ENCODE peak calls at places on chromosomes 3 and 15, in nine cellular contexts. One of them, this sample, is unnamed.
A peak's percentile ranks its signal among the peaks of the same experiment; 100 is the strongest.

GRCh38 chr15:78637776-78638435 is 3.1 kb downstream of the CHRNB4 start:
- DNase-seq in NB4: no peak
- DNase-seq in esophagus muscularis mucosa: no peak
- DNase-seq in stomach: no peak
- DNase-seq in lower leg skin: no peak
- DNase-seq in A549: no peak
- DNase-seq in body of pancreas: no peak
- DNase-seq in erythroblast: no peak
- DNase-seq in uterus: no peak
- DNase-seq in this sample: peak; percentile 10

GRCh38 chr3:59940690-59941089 is 890.9 kb upstream of the CFAP20DC start:
- DNase-seq in uterus: no peak
- DNase-seq in stomach: no peak
- DNase-seq in lower leg skin: no peak
- DNase-seq in erythroblast: no peak
- DNase-seq in NB4: no peak
- DNase-seq in esophagus muscularis mucosa: no peak
- DNase-seq in body of pancreas: no peak
- DNase-seq in A549: no peak
- DNase-seq in this sample: no peak

GRCh38 chr15:75058127-75058905 is 34.9 kb downstream of the PPCDC start:
- DNase-seq in uterus: no peak
- DNase-seq in lower leg skin: no peak
- DNase-seq in A549: no peak
- DNase-seq in NB4: peak; percentile 51
- DNase-seq in esophagus muscularis mucosa: no peak
- DNase-seq in body of pancreas: no peak
- DNase-seq in erythroblast: no peak
- DNase-seq in stomach: no peak
- DNase-seq in this sample: no peak

GRCh38 chr3:152156880-152157279 is 111.8 kb upstream of the MBNL1 start:
- DNase-seq in lower leg skin: no peak
- DNase-seq in NB4: no peak
- DNase-seq in stomach: no peak
- DNase-seq in esophagus muscularis mucosa: no peak
- DNase-seq in A549: no peak
- DNase-seq in uterus: no peak
- DNase-seq in erythroblast: no peak
- DNase-seq in body of pancreas: no peak
- DNase-seq in this sample: no peak

GRCh38 chr15:78992416-78993256 is 47.8 kb upstream of the CTSH start:
- DNase-seq in body of pancreas: no peak
- DNase-seq in A549: no peak
- DNase-seq in erythroblast: no peak
- DNase-seq in esophagus muscularis mucosa: no peak
- DNase-seq in NB4: no peak
- DNase-seq in uterus: no peak
- DNase-seq in stomach: no peak
- DNase-seq in lower leg skin: peak; percentile 54
- DNase-seq in this sample: no peak

GRCh38 chr3:23666818-23667217 is 138.9 kb upstream of the UBE2E1 start:
- DNase-seq in A549: no peak
- DNase-seq in esophagus muscularis mucosa: no peak
- DNase-seq in NB4: no peak
- DNase-seq in lower leg skin: no peak
- DNase-seq in body of pancreas: no peak
- DNase-seq in stomach: no peak
- DNase-seq in erythroblast: no peak
- DNase-seq in uterus: no peak
- DNase-seq in this sample: no peak

GRCh38 chr15:85878866-85879265 is 84.1 kb upstream of the KLHL25 start:
- DNase-seq in body of pancreas: no peak
- DNase-seq in uterus: no peak
- DNase-seq in NB4: no peak
- DNase-seq in A549: no peak
- DNase-seq in erythroblast: no peak
- DNase-seq in esophagus muscularis mucosa: no peak
- DNase-seq in stomach: no peak
- DNase-seq in lower leg skin: no peak
- DNase-seq in this sample: no peak

GRCh38 chr3:149377408-149378111 is at the start of gene TM4SF1:
- DNase-seq in NB4: no peak
- DNase-seq in lower leg skin: no peak
- DNase-seq in erythroblast: no peak
- DNase-seq in esophagus muscularis mucosa: no peak
- DNase-seq in A549: peak; percentile 87
- DNase-seq in body of pancreas: peak; percentile 89
- DNase-seq in stomach: peak; percentile 65
- DNase-seq in uterus: peak; percentile 41
- DNase-seq in this sample: peak; percentile 86

GRCh38 chr3:49133226-49133951 is 539 bp upstream of the LAMB2 start:
- DNase-seq in body of pancreas: peak; percentile 87
- DNase-seq in lower leg skin: peak; percentile 83
- DNase-seq in NB4: peak; percentile 42
- DNase-seq in A549: peak; percentile 91
- DNase-seq in esophagus muscularis mucosa: peak; percentile 94
- DNase-seq in erythroblast: peak; percentile 44
- DNase-seq in uterus: peak; percentile 87
- DNase-seq in stomach: peak; percentile 87
- DNase-seq in this sample: peak; percentile 84

GRCh38 chr15:65578904-65579728 is 31.8 kb downstream of the INTS14 start:
- DNase-seq in esophagus muscularis mucosa: no peak
- DNase-seq in A549: no peak
- DNase-seq in lower leg skin: no peak
- DNase-seq in uterus: no peak
- DNase-seq in stomach: no peak
- DNase-seq in body of pancreas: no peak
- DNase-seq in erythroblast: no peak
- DNase-seq in NB4: no peak
- DNase-seq in this sample: no peak

GRCh38 chr15:57533062-57533735 is 58.5 kb upstream of the MYZAP start:
- DNase-seq in esophagus muscularis mucosa: no peak
- DNase-seq in erythroblast: no peak
- DNase-seq in lower leg skin: no peak
- DNase-seq in NB4: no peak
- DNase-seq in body of pancreas: no peak
- DNase-seq in stomach: no peak
- DNase-seq in A549: no peak
- DNase-seq in uterus: no peak
- DNase-seq in this sample: no peak

DNA sequence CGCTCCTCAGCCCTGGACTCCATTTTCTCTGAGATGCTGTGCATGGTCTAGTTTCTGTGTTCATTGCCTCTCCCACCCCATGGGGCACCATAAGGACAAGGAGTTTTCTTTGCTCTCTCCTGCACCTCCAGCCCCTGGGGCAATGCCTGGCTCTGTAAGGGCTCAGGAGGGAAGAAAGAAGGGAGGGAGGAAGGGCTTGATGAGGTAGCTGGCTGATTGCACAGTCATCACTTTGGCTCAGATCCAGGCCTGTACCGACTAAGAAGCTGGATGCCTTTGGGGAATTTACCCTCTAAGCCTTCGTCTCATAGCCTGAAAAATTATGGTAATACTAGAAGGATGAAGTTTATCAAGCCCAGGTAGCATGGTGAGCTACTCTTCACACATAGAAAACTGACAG is 382.9 kb downstream of the GABRG3 start:
- DNase-seq in body of pancreas: no peak
- DNase-seq in NB4: no peak
- DNase-seq in A549: no peak
- DNase-seq in uterus: no peak
- DNase-seq in esophagus muscularis mucosa: no peak
- DNase-seq in erythroblast: no peak
- DNase-seq in lower leg skin: no peak
- DNase-seq in stomach: no peak
- DNase-seq in this sample: no peak
- TF ChIP-seq POLR2A in body of pancreas: no peak
- TF ChIP-seq POLR2A in NB4: no peak
- TF ChIP-seq POLR2A in A549: no peak
- TF ChIP-seq POLR2A in uterus: no peak
- TF ChIP-seq POLR2A in esophagus muscularis mucosa: no peak
- TF ChIP-seq POLR2A in erythroblast: no peak
- TF ChIP-seq POLR2A in lower leg skin: no peak
- TF ChIP-seq POLR2A in stomach: no peak
- TF ChIP-seq POLR2A in this sample: no peak

GRCh38 chr3:15303216-15303615 is 29.2 kb downstream of the SH3BP5 start:
- DNase-seq in lower leg skin: no peak
- DNase-seq in erythroblast: no peak
- DNase-seq in NB4: no peak
- DNase-seq in A549: no peak
- DNase-seq in uterus: no peak
- DNase-seq in stomach: no peak
- DNase-seq in body of pancreas: no peak
- DNase-seq in esophagus muscularis mucosa: no peak
- DNase-seq in this sample: no peak

GRCh38 chr3:15301761-15302160 is 30.6 kb downstream of the SH3BP5 start:
- DNase-seq in erythroblast: no peak
- DNase-seq in A549: no peak
- DNase-seq in esophagus muscularis mucosa: no peak
- DNase-seq in body of pancreas: no peak
- DNase-seq in uterus: no peak
- DNase-seq in NB4: no peak
- DNase-seq in stomach: no peak
- DNase-seq in lower leg skin: no peak
- DNase-seq in this sample: no peak

GRCh38 chr3:15299036-15299435 is 33.4 kb downstream of the SH3BP5 start:
- DNase-seq in esophagus muscularis mucosa: no peak
- DNase-seq in A549: no peak
- DNase-seq in lower leg skin: no peak
- DNase-seq in erythroblast: peak; percentile 26
- DNase-seq in uterus: peak; percentile 37
- DNase-seq in NB4: no peak
- DNase-seq in stomach: no peak
- DNase-seq in body of pancreas: peak; percentile 87
- DNase-seq in this sample: no peak

GRCh38 chr3:15298504-15298903 is 33.9 kb downstream of the SH3BP5 start:
- DNase-seq in NB4: no peak
- DNase-seq in uterus: no peak
- DNase-seq in body of pancreas: no peak
- DNase-seq in A549: no peak
- DNase-seq in lower leg skin: no peak
- DNase-seq in stomach: no peak
- DNase-seq in esophagus muscularis mucosa: no peak
- DNase-seq in erythroblast: no peak
- DNase-seq in this sample: no peak

DNA sequence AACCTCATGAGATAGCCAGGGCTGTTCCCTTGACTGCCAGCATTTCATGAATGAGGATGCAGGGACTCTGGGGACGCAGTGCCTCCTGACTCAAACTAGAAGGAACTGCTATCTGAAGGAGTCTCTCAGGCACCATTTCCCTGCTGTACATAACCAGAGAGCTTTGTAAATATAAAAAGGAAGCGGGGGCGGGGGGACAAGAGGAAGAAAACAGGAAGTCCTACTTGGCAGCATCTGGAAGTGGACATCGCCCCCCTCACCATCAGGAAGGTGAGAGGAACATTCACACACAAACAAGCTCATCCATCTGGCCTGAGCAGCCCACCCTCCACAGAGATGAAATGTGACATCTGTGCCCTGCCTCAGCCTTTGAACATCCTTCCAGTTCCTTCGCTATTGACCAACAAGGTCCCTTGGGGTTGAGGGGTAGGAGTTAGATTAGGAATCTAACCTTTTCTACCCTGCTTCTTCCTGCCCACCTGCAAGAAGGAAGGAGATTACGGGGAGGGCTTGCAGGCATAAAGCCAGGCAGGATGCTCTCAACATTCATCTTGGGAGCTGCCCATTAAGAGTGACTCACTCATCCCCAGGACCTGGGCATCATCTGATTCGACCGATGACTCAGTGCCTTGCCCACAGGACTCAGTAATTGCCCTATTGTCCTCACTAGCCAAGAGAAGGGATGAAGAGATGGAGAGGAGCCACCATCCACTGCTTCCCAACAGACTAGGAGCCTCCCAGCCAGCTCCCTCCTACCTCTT is 31.9 kb downstream of the SH3BP5 start:
- DNase-seq in erythroblast: no peak
- DNase-seq in uterus: no peak
- DNase-seq in esophagus muscularis mucosa: no peak
- DNase-seq in A549: peak; percentile 67
- DNase-seq in body of pancreas: no peak
- DNase-seq in stomach: no peak
- DNase-seq in NB4: peak; percentile 67
- DNase-seq in lower leg skin: peak; percentile 57
- DNase-seq in this sample: no peak
- TF ChIP-seq POLR2A in erythroblast: no peak
- TF ChIP-seq POLR2A in uterus: no peak
- TF ChIP-seq POLR2A in esophagus muscularis mucosa: no peak
- TF ChIP-seq POLR2A in A549: no peak
- TF ChIP-seq POLR2A in body of pancreas: no peak
- TF ChIP-seq POLR2A in stomach: no peak
- TF ChIP-seq POLR2A in NB4: no peak
- TF ChIP-seq POLR2A in lower leg skin: no peak
- TF ChIP-seq POLR2A in this sample: no peak

GRCh38 chr15:55297315-55297714 is 7.7 kb upstream of the RAB27A start:
- DNase-seq in erythroblast: peak; percentile 76
- DNase-seq in lower leg skin: no peak
- DNase-seq in uterus: no peak
- DNase-seq in body of pancreas: no peak
- DNase-seq in esophagus muscularis mucosa: no peak
- DNase-seq in NB4: no peak
- DNase-seq in A549: no peak
- DNase-seq in stomach: no peak
- DNase-seq in this sample: no peak
- TF ChIP-seq POLR2A in erythroblast: no peak
- TF ChIP-seq POLR2A in lower leg skin: no peak
- TF ChIP-seq POLR2A in uterus: no peak
- TF ChIP-seq POLR2A in body of pancreas: no peak
- TF ChIP-seq POLR2A in esophagus muscularis mucosa: no peak
- TF ChIP-seq POLR2A in NB4: no peak
- TF ChIP-seq POLR2A in A549: no peak
- TF ChIP-seq POLR2A in stomach: no peak
- TF ChIP-seq POLR2A in this sample: no peak

GRCh38 chr3:168249539-168250414 is 154.1 kb upstream of the GOLIM4 start:
- DNase-seq in stomach: peak; percentile 70
- DNase-seq in NB4: peak; percentile 57
- DNase-seq in esophagus muscularis mucosa: no peak
- DNase-seq in erythroblast: peak; percentile 83
- DNase-seq in A549: peak; percentile 34
- DNase-seq in uterus: peak; percentile 32
- DNase-seq in body of pancreas: peak; percentile 64
- DNase-seq in lower leg skin: peak; percentile 25
- DNase-seq in this sample: peak; percentile 40
- TF ChIP-seq POLR2A in stomach: no peak
- TF ChIP-seq POLR2A in NB4: no peak
- TF ChIP-seq POLR2A in esophagus muscularis mucosa: no peak
- TF ChIP-seq POLR2A in erythroblast: no peak
- TF ChIP-seq POLR2A in A549: no peak
- TF ChIP-seq POLR2A in uterus: no peak
- TF ChIP-seq POLR2A in body of pancreas: peak; percentile 35
- TF ChIP-seq POLR2A in lower leg skin: no peak
- TF ChIP-seq POLR2A in this sample: no peak

This sample was measured in breast epithelium.